ENCODE peak calls at places on chromosomes 1 and 21, in nine cellular contexts. E is cardiac muscle cell, S is esophagus squamous epithelium, Y is transverse colon, X is tibial artery, V is aorta, K is SJSA1, G is tibial nerve, Z is heart left ventricle. I is an unnamed sample.

GRCh38 chr21:33362044-33362555 is 37.3 kb downstream of the IFNAR1 start:
- DNase-seq in V (no peak), K (no peak), X (no peak), Y (peak; percentile 56), G (no peak), E (no peak), Z (no peak), S (peak; percentile 21), I (peak; percentile 68)

GRCh38 chr1:70828177-70828576 is 219.4 kb downstream of the PTGER3 start:
- DNase-seq in G (no peak), E (no peak), Z (no peak), V (no peak), K (no peak), X (no peak), S (no peak), Y (no peak), I (no peak)

GRCh38 chr1:3614755-3615742 is 3.7 kb upstream of the MEGF6 start:
- DNase-seq in K (no peak), V (no peak), S (no peak), G (no peak), Z (no peak), E (no peak), X (no peak), Y (no peak), I (peak; percentile 63)

GRCh38 chr21:27315373-27315772 is 348.5 kb upstream of the ADAMTS5 start:
- DNase-seq in S (no peak), G (no peak), Z (no peak), E (peak; percentile 10), K (no peak), V (no peak), Y (no peak), X (no peak), I (no peak)

GRCh38 chr1:5856246-5856815 is 135.9 kb downstream of the NPHP4 start:
- DNase-seq in E (peak; percentile 9), K (peak; percentile 89), G (no peak), Z (no peak), Y (no peak), S (no peak), X (no peak), V (no peak), I (no peak)

GRCh38 chr1:53442297-53442696 is 16.9 kb upstream of the DMRTB1 start:
- DNase-seq in E (peak; percentile 61), Z (no peak), S (no peak), G (no peak), V (no peak), X (no peak), K (no peak), Y (no peak), I (no peak)

GRCh38 chr1:67390041-67390887 is 39.9 kb downstream of the SERBP1 start:
- DNase-seq in V (no peak), Z (no peak), K (no peak), E (peak; percentile 50), S (no peak), X (no peak), Y (no peak), G (no peak), I (no peak)

GRCh38 chr1:232443372-232443771 is 186.6 kb downstream of the SIPA1L2 start:
- DNase-seq in E (no peak), V (no peak), Y (no peak), S (no peak), G (no peak), X (no peak), K (no peak), Z (no peak), I (no peak)

GRCh38 chr21:45177039-45177438 is 102.7 kb downstream of the ADARB1 start:
- DNase-seq in G (no peak), Z (no peak), X (no peak), Y (no peak), V (no peak), S (no peak), K (no peak), E (no peak), I (no peak)

GRCh38 chr21:44390886-44391285 is 37.5 kb downstream of the TRPM2 start:
- DNase-seq in K (peak; percentile 27), Y (no peak), Z (no peak), V (peak; percentile 30), E (no peak), G (no peak), X (no peak), S (no peak), I (peak; percentile 1)

GRCh38 chr1:184433928-184434502 is 47.2 kb downstream of the C1orf21 start:
- DNase-seq in V (no peak), K (no peak), Z (no peak), S (no peak), E (no peak), X (no peak), G (no peak), Y (no peak), I (no peak)

GRCh38 chr1:235079443-235079967 is 49.1 kb downstream of the TOMM20 start:
- DNase-seq in V (peak; percentile 45), Z (peak; percentile 33), S (no peak), E (no peak), G (no peak), X (no peak), Y (peak; percentile 89), K (no peak), I (no peak)

GRCh38 chr21:42441963-42442362 is 38.3 kb downstream of the UBASH3A start:
- DNase-seq in X (no peak), V (no peak), Z (no peak), S (no peak), Y (peak; percentile 1), K (no peak), G (no peak), E (no peak), I (no peak)

GRCh38 chr1:160400284-160400645 is at the start of gene VANGL2:
- DNase-seq in Y (peak; percentile 83), V (peak; percentile 72), K (peak; percentile 83), X (peak; percentile 31), S (no peak), Z (peak; percentile 87), G (peak; percentile 47), E (peak; percentile 86), I (peak; percentile 63)

GRCh38 chr1:230797376-230798186 is 50.4 kb downstream of the CAPN9 start:
- DNase-seq in V (peak; percentile 70), G (peak; percentile 64), Y (peak; percentile 41), X (peak; percentile 56), Z (peak; percentile 78), E (peak; percentile 86), S (no peak), K (peak; percentile 72), I (no peak)

GRCh38 chr1:235999259-235999925 is 65.5 kb downstream of the NID1 start:
- DNase-seq in Z (peak; percentile 49), S (no peak), X (no peak), E (peak; percentile 89), G (no peak), K (peak; percentile 56), V (no peak), Y (no peak), I (peak; percentile 83)

GRCh38 chr1:240027059-240027462 is 64.6 kb upstream of the FMN2 start:
- DNase-seq in V (no peak), Y (peak; percentile 49), K (no peak), G (peak; percentile 9), X (no peak), E (peak; percentile 55), Z (no peak), S (no peak), I (no peak)

GRCh38 chr1:224524679-224525078 is 90.1 kb upstream of the WDR26 start:
- DNase-seq in G (no peak), V (no peak), Y (no peak), S (no peak), E (no peak), Z (no peak), X (no peak), K (no peak), I (no peak)

GRCh38 chr1:211336161-211336560 is 9.5 kb downstream of the TRAF5 start:
- DNase-seq in E (no peak), K (no peak), V (no peak), Z (no peak), Y (peak; percentile 72), G (no peak), S (no peak), X (no peak), I (no peak)
- H3K4me3 ChIP-seq in E (no peak overlapping the region), K (no peak overlapping the region), V (no peak overlapping the region), Z (no peak overlapping the region), Y (no peak overlapping the region), G (no peak overlapping the region), S (no peak overlapping the region), X (no peak overlapping the region), I (peak overlapping the region; percentile 40)

GRCh38 chr1:155171836-155172731 is 1.0 kb downstream of the KRTCAP2 start:
- DNase-seq in K (peak; percentile 12), V (no peak), E (no peak), Z (no peak), G (no peak), S (no peak), Y (no peak), X (no peak), I (no peak)
- H3K27ac ChIP-seq in K (peak overlapping the region; percentile 79), V (peak overlapping the region; percentile 71), E (peak overlapping the region; percentile 87), Z (peak overlapping the region; percentile 94), G (peak overlapping the region; percentile 79), S (peak overlapping the region; percentile 92), Y (peak overlapping the region; percentile 92), X (peak overlapping the region; percentile 94), I (peak overlapping the region; percentile 73)

GRCh38 chr1:13851726-13852125 is 151.7 kb downstream of the PRDM2 start:
- DNase-seq in S (no peak), V (no peak), K (peak; percentile 8), Y (no peak), G (no peak), Z (no peak), E (no peak), X (no peak), I (no peak)
- H3K9me3 ChIP-seq in S (peaks cover 8% of the 10 kb centered on the region), V (peaks cover 1% of the 10 kb centered on the region), K (no peaks in the 10 kb centered on the region), Y (no peaks in the 10 kb centered on the region), G (no peaks in the 10 kb centered on the region), Z (peaks cover 8% of the 10 kb centered on the region), E (no peaks in the 10 kb centered on the region), X (peaks cover 5% of the 10 kb centered on the region), I (no peaks in the 10 kb centered on the region)

GRCh38 chr1:218163371-218163770 is 121.7 kb upstream of the RRP15 start:
- DNase-seq in K (no peak), Y (no peak), Z (no peak), S (no peak), E (no peak), G (no peak), V (no peak), X (no peak), I (no peak)

GRCh38 chr1:218171302-218171893 is 113.7 kb upstream of the RRP15 start:
- DNase-seq in S (no peak), Z (no peak), K (no peak), X (no peak), Y (no peak), V (no peak), E (peak; percentile 58), G (no peak), I (no peak)

GRCh38 chr1:218164930-218165686 is 120.0 kb upstream of the RRP15 start:
- DNase-seq in K (no peak), G (no peak), Y (peak; percentile 7), Z (peak; percentile 39), S (no peak), E (peak; percentile 9), X (no peak), V (no peak), I (no peak)

GRCh38 chr1:218164111-218164929 is 120.8 kb upstream of the RRP15 start:
- DNase-seq in S (no peak), G (no peak), E (peak; percentile 38), V (peak; percentile 52), Z (peak; percentile 71), X (no peak), Y (peak; percentile 37), K (peak; percentile 44), I (no peak)

DNA sequence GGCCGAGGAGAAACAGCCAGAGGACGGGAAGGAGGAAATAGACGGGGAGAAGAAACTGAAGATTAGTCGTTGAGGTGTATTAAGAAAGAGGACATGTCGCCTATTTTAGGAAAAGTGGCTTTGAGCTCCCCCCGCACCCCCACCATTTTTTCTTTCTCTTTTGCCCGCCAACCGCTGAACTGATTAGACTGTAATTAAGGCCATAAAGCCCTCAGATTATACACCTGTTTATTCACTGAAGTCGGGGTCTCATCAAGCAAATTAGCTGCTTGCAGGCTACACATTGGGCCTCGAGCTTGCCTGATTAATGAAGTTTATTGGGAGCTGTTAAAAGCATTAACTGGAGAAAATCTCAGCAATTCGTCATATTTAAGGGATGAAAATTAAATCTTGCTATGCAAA is 119.4 kb upstream of the RRP15 start:
- DNase-seq in X (no peak), K (no peak), S (no peak), Z (no peak), V (no peak), Y (no peak), E (no peak), G (no peak), I (no peak)
- H3K4me3 ChIP-seq in X (peak overlapping the region; percentile 42), K (peak overlapping the region; percentile 33), S (peak overlapping the region; percentile 68), Z (peak overlapping the region; percentile 57), V (peak overlapping the region; percentile 35), Y (peak overlapping the region; percentile 60), E (peak overlapping the region; percentile 62), G (peak overlapping the region; percentile 40), I (peak overlapping the region; percentile 16)